ENCODE peak calls at places on chromosomes 5 and 9, in nine cellular contexts. D is HFFc6, R is EL, Z is mesendoderm, N is Right ventricle myocardium superior, W is left cardiac atrium, V is ELR, O is heart left ventricle, T is Caco-2. M is an unnamed sample.

GRCh38 chr5:81022688-81023084 is 62.5 kb downstream of the RASGRF2 start:
- DNase-seq in O (no peak), W (no peak), R (no peak), Z (peak; percentile 23), N (no peak), D (no peak), T (peak; percentile 29), V (no peak), M (no peak)

GRCh38 chr5:65076251-65076869 is 307.6 kb downstream of the CWC27 start:
- DNase-seq in R (peak; percentile 71), W (peak; percentile 67), D (peak; percentile 38), Z (peak; percentile 86), N (peak; percentile 52), T (peak; percentile 56), O (no peak), V (peak; percentile 78), M (no peak)

GRCh38 chr9:136363606-136364368 is at the start of gene DNLZ:
- DNase-seq in N (peak; percentile 92), V (peak; percentile 86), D (peak; percentile 59), T (peak; percentile 92), O (peak; percentile 95), Z (peak; percentile 87), R (peak; percentile 85), W (peak; percentile 87), M (peak; percentile 68)

GRCh38 chr5:131977212-131977604 is 31.7 kb upstream of the MEIKIN start:
- DNase-seq in N (no peak), W (no peak), D (no peak), V (peak; percentile 31), R (peak; percentile 36), T (no peak), Z (no peak), O (no peak), M (no peak)

GRCh38 chr9:90287567-90288274 is 354.9 kb downstream of the DIRAS2 start:
- DNase-seq in V (peak; percentile 6), R (no peak), T (no peak), O (no peak), Z (peak; percentile 13), W (no peak), N (no peak), D (no peak), M (peak; percentile 30)

GRCh38 chr9:92141144-92142129 is 26.2 kb upstream of the SPTLC1 start:
- DNase-seq in D (no peak), V (peak; percentile 48), Z (no peak), N (no peak), W (peak; percentile 40), T (peak; percentile 39), O (no peak), R (peak; percentile 30), M (peak; percentile 20)

GRCh38 chr5:140868721-140869554 is at the start of gene PCDHA11:
- DNase-seq in Z (peak; percentile 84), O (no peak), W (no peak), N (no peak), T (no peak), D (no peak), R (peak; percentile 7), V (peak; percentile 14), M (peak; percentile 18)

GRCh38 chr9:115367780-115368179 is 249.8 kb upstream of the TNC start:
- DNase-seq in T (no peak), D (peak; percentile 25), N (no peak), V (peak; percentile 40), W (no peak), Z (no peak), R (peak; percentile 32), O (no peak), M (no peak)

GRCh38 chr5:87229780-87230179 is 37.9 kb upstream of the RASA1 start:
- DNase-seq in W (no peak), R (peak; percentile 51), T (no peak), N (no peak), O (no peak), V (peak; percentile 56), D (peak; percentile 21), Z (no peak), M (no peak)

GRCh38 chr9:89592963-89593775 is 11.6 kb upstream of the GADD45G start:
- DNase-seq in N (no peak), R (peak; percentile 59), Z (peak; percentile 97), W (no peak), D (peak; percentile 33), T (peak; percentile 82), O (no peak), V (peak; percentile 29), M (peak; percentile 5)

GRCh38 chr5:28523887-28524637 is 1485.7 kb upstream of the CDH9 start:
- DNase-seq in D (no peak), T (no peak), Z (peak; percentile 19), V (peak; percentile 23), O (no peak), W (no peak), N (no peak), R (no peak), M (peak; percentile 97)

GRCh38 chr9:121884057-121884512 is 209.0 kb downstream of the TTLL11 start:
- DNase-seq in V (no peak), N (no peak), D (no peak), T (no peak), Z (peak; percentile 73), W (no peak), R (no peak), O (no peak), M (peak; percentile 30)

GRCh38 chr5:136016945-136017530 is 11.8 kb upstream of the TGFBI start:
- DNase-seq in D (peak; percentile 89), N (no peak), Z (no peak), R (peak; percentile 98), W (no peak), T (no peak), V (peak; percentile 94), O (no peak), M (peak; percentile 91)

GRCh38 chr9:106864533-106865143 is 1.7 kb downstream of the ZNF462 start:
- DNase-seq in V (peak; percentile 54), W (no peak), D (peak; percentile 34), Z (no peak), N (peak; percentile 40), T (no peak), O (no peak), R (peak; percentile 47), M (peak; percentile 34)

GRCh38 chr5:173752636-173753035 is 135.5 kb upstream of the CPEB4 start:
- DNase-seq in R (no peak), N (no peak), D (no peak), W (no peak), T (no peak), V (no peak), Z (no peak), O (no peak), M (no peak)

GRCh38 chr9:86546712-86547111 is 192.5 kb upstream of the TUT7 start:
- DNase-seq in D (no peak), N (no peak), T (no peak), W (no peak), Z (peak; percentile 11), V (no peak), R (no peak), O (no peak), M (no peak)

GRCh38 chr9:111533099-111533785 is 8.3 kb downstream of the ZNF483 start:
- DNase-seq in Z (no peak), W (no peak), R (no peak), N (no peak), O (no peak), D (peak; percentile 8), T (no peak), V (peak; percentile 19), M (no peak)

GRCh38 chr9:105295986-105296385 is 51.5 kb downstream of the SLC44A1 start:
- DNase-seq in D (no peak), N (no peak), R (no peak), W (no peak), V (no peak), Z (no peak), T (no peak), O (no peak), M (no peak)

GRCh38 chr5:34525761-34526160 is 130.4 kb upstream of the RAI14 start:
- DNase-seq in R (no peak), W (peak; percentile 31), D (no peak), N (no peak), V (no peak), Z (no peak), O (no peak), T (no peak), M (no peak)

GRCh38 chr9:95645579-95645978 is 128.8 kb upstream of the PTCH1 start:
- DNase-seq in N (no peak), O (no peak), D (no peak), V (no peak), W (no peak), T (no peak), Z (no peak), R (no peak), M (no peak)

GRCh38 chr5:132102101-132102701 is 28.6 kb downstream of the CSF2 start:
- DNase-seq in V (peak; percentile 43), N (no peak), W (no peak), R (no peak), T (no peak), O (no peak), D (no peak), Z (no peak), M (no peak)

GRCh38 chr9:11871832-11872231 is 821.4 kb upstream of the TYRP1 start:
- DNase-seq in R (no peak), D (no peak), T (no peak), O (no peak), W (no peak), V (no peak), N (no peak), Z (no peak), M (no peak)

GRCh38 chr5:113364466-113364865 is 70.3 kb downstream of the TSSK1B start:
- DNase-seq in D (no peak), T (no peak), O (no peak), V (no peak), Z (peak; percentile 27), N (no peak), R (no peak), W (no peak), M (no peak)

GRCh38 chr5:38925154-38925925 is 79.5 kb downstream of the OSMR start:
- DNase-seq in R (peak; percentile 82), Z (peak; percentile 66), T (no peak), D (peak; percentile 68), V (peak; percentile 82), N (no peak), W (no peak), O (no peak), M (peak; percentile 17)